ENCODE peak calls at places on chromosome 11, in seven cellular contexts. Y is mammary epithelial cell; H is lower lobe of right lung; T is right cardiac atrium; Q is CD4-positive, alpha-beta T cell; S is pancreas; E is right lobe of liver. M is an unnamed sample.

GRCh38 chr11:61699737-61700160 is 19.6 kb downstream of the DAGLA start:
- DNase-seq in S (peak; percentile 81), Q (no peak), E (no peak), T (peak; percentile 84), Y (no peak), H (no peak), M (no peak)

GRCh38 chr11:69274531-69275016 is 19.4 kb upstream of the MYEOV start:
- DNase-seq in Q (no peak), T (no peak), Y (peak; percentile 94), E (peak; percentile 77), S (peak; percentile 89), H (peak; percentile 91), M (no peak)

GRCh38 chr11:45266693-45267451 is 19.3 kb downstream of the SYT13 start:
- DNase-seq in E (no peak), S (no peak), Y (no peak), T (no peak), H (no peak), Q (no peak), M (no peak)

GRCh38 chr11:127000991-127001390 is 421 bp upstream of the KIRREL3 start:
- DNase-seq in Q (no peak), S (no peak), T (no peak), Y (no peak), H (no peak), E (no peak), M (no peak)

GRCh38 chr11:61830318-61831105 is 2.4 kb downstream of the FADS2 start:
- DNase-seq in E (no peak), Q (no peak), T (no peak), H (no peak), S (no peak), Y (no peak), M (no peak)

GRCh38 chr11:124869331-124869730 is 4.1 kb downstream of the ROBO3 start:
- DNase-seq in H (no peak), E (no peak), Q (no peak), Y (no peak), T (peak; percentile 46), S (no peak), M (no peak)

GRCh38 chr11:114821626-114822025 is 143.3 kb downstream of the NXPE2 start:
- DNase-seq in Y (peak; percentile 12), Q (no peak), T (no peak), H (no peak), E (no peak), S (no peak), M (no peak)

GRCh38 chr11:32396991-32397390 is 38.3 kb downstream of the WT1 start:
- DNase-seq in Q (no peak), T (no peak), Y (no peak), E (no peak), H (no peak), S (no peak), M (no peak)

GRCh38 chr11:2515401-2516275 is 70.8 kb downstream of the KCNQ1 start:
- DNase-seq in Y (no peak), E (no peak), Q (no peak), H (peak; percentile 25), T (peak; percentile 62), S (peak; percentile 12), M (peak; percentile 35)

GRCh38 chr11:123544631-123545375 is 109.6 kb downstream of the SCN3B start:
- DNase-seq in S (no peak), Q (no peak), T (no peak), Y (no peak), E (no peak), H (no peak), M (no peak)

GRCh38 chr11:44879432-44879831 is 71.3 kb downstream of the TP53I11 start:
- DNase-seq in E (no peak), H (no peak), T (no peak), Q (no peak), S (no peak), Y (no peak), M (no peak)

GRCh38 chr11:68341557-68342458 is 29.4 kb downstream of the LRP5 start:
- DNase-seq in S (no peak), Y (no peak), T (no peak), Q (no peak), H (no peak), E (no peak), M (no peak)

GRCh38 chr11:114091791-114092397 is 32.4 kb downstream of the ZBTB16 start:
- DNase-seq in S (no peak), T (no peak), H (no peak), Q (no peak), Y (no peak), E (no peak), M (no peak)

GRCh38 chr11:11620251-11620965 is 1.4 kb downstream of the GALNT18 start:
- DNase-seq in Q (no peak), S (peak; percentile 43), T (peak; percentile 83), Y (peak; percentile 68), E (peak; percentile 68), H (peak; percentile 73), M (no peak)

GRCh38 chr11:67282155-67282875 is 6.8 kb upstream of the ANKRD13D start:
- DNase-seq in E (peak; percentile 52), Q (no peak), Y (no peak), S (no peak), T (peak; percentile 50), H (peak; percentile 30), M (no peak)

GRCh38 chr11:117713676-117714075 is 83.3 kb downstream of the DSCAML1 start:
- DNase-seq in Q (no peak), S (no peak), Y (no peak), H (no peak), E (no peak), T (no peak), M (no peak)

GRCh38 chr11:128705124-128705920 is 11.4 kb downstream of the FLI1 start:
- DNase-seq in Y (no peak), H (no peak), E (peak; percentile 23), T (no peak), S (no peak), Q (no peak), M (no peak)

GRCh38 chr11:112318193-112318592 is 57.5 kb upstream of the PLET1 start:
- DNase-seq in H (no peak), E (no peak), T (no peak), Y (peak; percentile 90), Q (no peak), S (no peak), M (no peak)

GRCh38 chr11:111097191-111097590 is 148.3 kb upstream of the POU2AF2 start:
- DNase-seq in Y (no peak), H (peak; percentile 76), Q (no peak), S (peak; percentile 35), T (peak; percentile 85), E (peak; percentile 52), M (no peak)

GRCh38 chr11:130711193-130711592 is 205.1 kb downstream of the SNX19 start:
- DNase-seq in Y (no peak), E (no peak), T (no peak), H (no peak), S (no peak), Q (no peak), M (no peak)

DNA sequence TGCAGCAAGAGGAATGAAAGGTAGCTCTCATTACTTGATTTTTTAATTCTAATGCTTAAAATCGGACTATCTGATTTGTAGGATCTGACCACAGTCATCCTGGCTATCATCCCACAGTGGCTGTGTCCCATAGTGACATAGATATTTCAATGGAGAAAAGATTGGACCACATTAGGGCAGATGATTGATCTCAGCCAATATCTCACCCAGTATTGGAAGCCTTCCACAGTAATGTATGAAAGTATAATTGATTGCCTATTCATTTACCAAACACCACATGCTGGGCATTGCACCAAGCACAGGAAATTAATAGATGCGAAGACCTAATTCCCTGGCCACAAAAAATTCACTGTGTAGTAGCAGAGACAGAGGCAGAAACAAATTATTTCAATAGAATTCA is 37.6 kb downstream of the FZD4 start:
- DNase-seq in Y (no peak), E (no peak), T (no peak), S (no peak), Q (no peak), H (no peak), M (no peak)
- H3K27ac ChIP-seq in Y (no peak overlapping the region), E (no peak overlapping the region), T (no peak overlapping the region), S (no peak overlapping the region), Q (no peak overlapping the region), H (peak overlapping the region; percentile 3), M (no peak overlapping the region)

GRCh38 chr11:95338430-95338991 is 107.5 kb upstream of the SESN3 start:
- DNase-seq in E (peak; percentile 89), H (peak; percentile 66), Y (no peak), T (peak; percentile 81), Q (no peak), S (peak; percentile 47), M (no peak)
- H3K27ac ChIP-seq in E (peak overlapping the region; percentile 61), H (peak overlapping the region; percentile 85), Y (no peak overlapping the region), T (peak overlapping the region; percentile 43), Q (no peak overlapping the region), S (no peak overlapping the region), M (no peak overlapping the region)

GRCh38 chr11:6488342-6488741 is 7.0 kb downstream of the TIMM10B start:
- DNase-seq in Y (no peak), T (no peak), E (no peak), H (no peak), S (no peak), Q (no peak), M (no peak)
- H3K27ac ChIP-seq in Y (no peak overlapping the region), T (no peak overlapping the region), E (no peak overlapping the region), H (no peak overlapping the region), S (no peak overlapping the region), Q (no peak overlapping the region), M (no peak overlapping the region)

DNA sequence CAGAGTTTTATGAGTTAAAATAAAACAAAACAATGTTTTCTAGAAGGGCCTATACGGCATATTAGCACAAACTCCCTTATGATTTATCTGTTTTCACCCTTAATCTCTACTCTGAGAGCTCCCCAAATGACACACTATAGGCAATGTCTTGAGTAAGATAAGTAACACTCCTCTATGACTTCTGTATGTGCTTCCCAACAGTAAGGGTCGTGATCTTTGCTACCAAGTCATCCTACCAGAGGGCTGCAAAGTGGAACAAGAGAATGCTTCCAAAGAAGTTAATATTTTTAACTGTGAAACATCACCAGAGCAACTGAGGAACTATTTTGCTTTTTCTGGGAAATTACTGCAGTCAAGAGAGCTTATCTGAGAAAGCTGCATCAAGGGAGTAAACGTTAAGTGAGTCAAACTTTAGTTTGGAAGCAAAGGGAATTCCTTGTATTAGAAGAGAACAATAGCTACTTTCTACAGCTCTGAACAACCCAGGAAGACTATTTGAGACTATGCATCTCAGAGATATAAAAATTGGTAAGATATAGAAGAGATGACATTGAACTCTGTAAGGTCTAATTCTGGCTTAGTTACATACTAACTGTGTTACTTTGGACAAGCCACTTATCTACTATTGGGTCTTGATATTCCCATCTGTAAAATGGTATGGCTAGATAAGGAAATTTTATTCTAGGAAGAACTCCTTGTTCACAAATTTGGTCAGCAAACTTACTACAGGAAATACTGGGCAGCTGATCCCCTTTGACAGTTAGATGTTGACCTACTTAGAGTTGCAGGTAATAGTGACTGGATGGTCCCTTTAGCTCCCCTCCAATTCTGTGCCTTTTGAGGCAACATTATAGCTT is 43.7 kb upstream of the CCDC34 start:
- DNase-seq in Q (no peak), E (no peak), H (no peak), Y (no peak), S (no peak), T (no peak), M (no peak)
- H3K27ac ChIP-seq in Q (no peak overlapping the region), E (no peak overlapping the region), H (no peak overlapping the region), Y (no peak overlapping the region), S (no peak overlapping the region), T (no peak overlapping the region), M (no peak overlapping the region)